ENCODE peak calls at places on chromosomes 12 and 14, in six cellular contexts. One of them, this sample, is unnamed.

GRCh38 chr12:64385468-64385867 is 5.1 kb downstream of the C12orf56 start:
- DNase-seq in fibroblast of mammary gland: peak; percentile 80
- DNase-seq in NB4: no peak
- DNase-seq in testis: no peak
- DNase-seq in GM12865: no peak
- DNase-seq in HL-60: no peak
- DNase-seq in this sample: no peak

GRCh38 chr14:69844171-69844570 is 35.0 kb upstream of the SMOC1 start:
- DNase-seq in fibroblast of mammary gland: no peak
- DNase-seq in NB4: no peak
- DNase-seq in testis: no peak
- DNase-seq in GM12865: no peak
- DNase-seq in HL-60: no peak
- DNase-seq in this sample: no peak

GRCh38 chr14:58107947-58108552 is 44.0 kb downstream of the ARMH4 start:
- DNase-seq in fibroblast of mammary gland: peak; percentile 81
- DNase-seq in NB4: peak; percentile 64
- DNase-seq in testis: peak; percentile 64
- DNase-seq in GM12865: peak; percentile 67
- DNase-seq in HL-60: peak; percentile 11
- DNase-seq in this sample: peak; percentile 25

GRCh38 chr14:61468063-61468825 is 146.9 kb downstream of the PRKCH start:
- DNase-seq in fibroblast of mammary gland: no peak
- DNase-seq in NB4: no peak
- DNase-seq in testis: no peak
- DNase-seq in GM12865: no peak
- DNase-seq in HL-60: no peak
- DNase-seq in this sample: no peak

GRCh38 chr14:52824479-52824878 is 33.1 kb upstream of the GNPNAT1 start:
- DNase-seq in fibroblast of mammary gland: no peak
- DNase-seq in NB4: no peak
- DNase-seq in testis: no peak
- DNase-seq in GM12865: peak; percentile 6
- DNase-seq in HL-60: no peak
- DNase-seq in this sample: no peak

GRCh38 chr12:4189721-4190120 is 83.8 kb upstream of the CCND2 start:
- DNase-seq in fibroblast of mammary gland: no peak
- DNase-seq in NB4: no peak
- DNase-seq in testis: no peak
- DNase-seq in GM12865: no peak
- DNase-seq in HL-60: no peak
- DNase-seq in this sample: no peak

GRCh38 chr12:107404981-107405380 is 280.6 kb upstream of the PWP1 start:
- DNase-seq in fibroblast of mammary gland: peak; percentile 29
- DNase-seq in NB4: peak; percentile 70
- DNase-seq in testis: peak; percentile 41
- DNase-seq in GM12865: peak; percentile 60
- DNase-seq in HL-60: peak; percentile 1
- DNase-seq in this sample: peak; percentile 67

GRCh38 chr14:58747181-58747580 is 109.4 kb downstream of the DACT1 start:
- DNase-seq in fibroblast of mammary gland: peak; percentile 99
- DNase-seq in NB4: peak; percentile 96
- DNase-seq in testis: peak; percentile 27
- DNase-seq in GM12865: no peak
- DNase-seq in HL-60: peak; percentile 97
- DNase-seq in this sample: no peak

GRCh38 chr12:114938487-114939210 is 254.7 kb upstream of the TBX3 start:
- DNase-seq in fibroblast of mammary gland: no peak
- DNase-seq in NB4: no peak
- DNase-seq in testis: peak; percentile 74
- DNase-seq in GM12865: no peak
- DNase-seq in HL-60: no peak
- DNase-seq in this sample: no peak

GRCh38 chr14:70808023-70808401 is 1.3 kb downstream of the MAP3K9 start:
- DNase-seq in fibroblast of mammary gland: no peak
- DNase-seq in NB4: no peak
- DNase-seq in testis: no peak
- DNase-seq in GM12865: peak; percentile 81
- DNase-seq in HL-60: no peak
- DNase-seq in this sample: peak; percentile 61

GRCh38 chr12:108714866-108715265 is 16.5 kb downstream of the CORO1C start:
- DNase-seq in fibroblast of mammary gland: no peak
- DNase-seq in NB4: no peak
- DNase-seq in testis: no peak
- DNase-seq in GM12865: no peak
- DNase-seq in HL-60: no peak
- DNase-seq in this sample: no peak

GRCh38 chr14:93969082-93969828 is 7.1 kb downstream of the ASB2 start:
- DNase-seq in fibroblast of mammary gland: peak; percentile 4
- DNase-seq in NB4: no peak
- DNase-seq in testis: no peak
- DNase-seq in GM12865: peak; percentile 39
- DNase-seq in HL-60: no peak
- DNase-seq in this sample: peak; percentile 24

GRCh38 chr14:93972618-93973205 is 3.7 kb downstream of the ASB2 start:
- DNase-seq in fibroblast of mammary gland: no peak
- DNase-seq in NB4: no peak
- DNase-seq in testis: no peak
- DNase-seq in GM12865: no peak
- DNase-seq in HL-60: no peak
- DNase-seq in this sample: no peak

GRCh38 chr14:93971635-93972027 is 4.7 kb downstream of the ASB2 start:
- DNase-seq in fibroblast of mammary gland: no peak
- DNase-seq in NB4: no peak
- DNase-seq in testis: no peak
- DNase-seq in GM12865: peak; percentile 57
- DNase-seq in HL-60: no peak
- DNase-seq in this sample: no peak

GRCh38 chr14:93970967-93971634 is 5.3 kb downstream of the ASB2 start:
- DNase-seq in fibroblast of mammary gland: no peak
- DNase-seq in NB4: peak; percentile 64
- DNase-seq in testis: no peak
- DNase-seq in GM12865: peak; percentile 88
- DNase-seq in HL-60: no peak
- DNase-seq in this sample: peak; percentile 68

GRCh38 chr14:93970589-93970966 is 5.8 kb downstream of the ASB2 start:
- DNase-seq in fibroblast of mammary gland: no peak
- DNase-seq in NB4: peak; percentile 67
- DNase-seq in testis: no peak
- DNase-seq in GM12865: peak; percentile 69
- DNase-seq in HL-60: no peak
- DNase-seq in this sample: peak; percentile 17
- H3K4me3 ChIP-seq in fibroblast of mammary gland: no peak overlapping the region
- H3K4me3 ChIP-seq in NB4: peak overlapping the region; percentile 48
- H3K4me3 ChIP-seq in testis: no peak overlapping the region
- H3K4me3 ChIP-seq in GM12865: peak overlapping the region; percentile 52
- H3K4me3 ChIP-seq in HL-60: peak overlapping the region; percentile 39
- H3K4me3 ChIP-seq in this sample: no peak overlapping the region

GRCh38 chr12:12467222-12467621 is 95.4 kb downstream of the DUSP16 start:
- DNase-seq in fibroblast of mammary gland: no peak
- DNase-seq in NB4: no peak
- DNase-seq in testis: no peak
- DNase-seq in GM12865: no peak
- DNase-seq in HL-60: no peak
- DNase-seq in this sample: no peak
- H3K4me3 ChIP-seq in fibroblast of mammary gland: no peak overlapping the region
- H3K4me3 ChIP-seq in NB4: no peak overlapping the region
- H3K4me3 ChIP-seq in testis: no peak overlapping the region
- H3K4me3 ChIP-seq in GM12865: no peak overlapping the region
- H3K4me3 ChIP-seq in HL-60: no peak overlapping the region
- H3K4me3 ChIP-seq in this sample: no peak overlapping the region

DNA sequence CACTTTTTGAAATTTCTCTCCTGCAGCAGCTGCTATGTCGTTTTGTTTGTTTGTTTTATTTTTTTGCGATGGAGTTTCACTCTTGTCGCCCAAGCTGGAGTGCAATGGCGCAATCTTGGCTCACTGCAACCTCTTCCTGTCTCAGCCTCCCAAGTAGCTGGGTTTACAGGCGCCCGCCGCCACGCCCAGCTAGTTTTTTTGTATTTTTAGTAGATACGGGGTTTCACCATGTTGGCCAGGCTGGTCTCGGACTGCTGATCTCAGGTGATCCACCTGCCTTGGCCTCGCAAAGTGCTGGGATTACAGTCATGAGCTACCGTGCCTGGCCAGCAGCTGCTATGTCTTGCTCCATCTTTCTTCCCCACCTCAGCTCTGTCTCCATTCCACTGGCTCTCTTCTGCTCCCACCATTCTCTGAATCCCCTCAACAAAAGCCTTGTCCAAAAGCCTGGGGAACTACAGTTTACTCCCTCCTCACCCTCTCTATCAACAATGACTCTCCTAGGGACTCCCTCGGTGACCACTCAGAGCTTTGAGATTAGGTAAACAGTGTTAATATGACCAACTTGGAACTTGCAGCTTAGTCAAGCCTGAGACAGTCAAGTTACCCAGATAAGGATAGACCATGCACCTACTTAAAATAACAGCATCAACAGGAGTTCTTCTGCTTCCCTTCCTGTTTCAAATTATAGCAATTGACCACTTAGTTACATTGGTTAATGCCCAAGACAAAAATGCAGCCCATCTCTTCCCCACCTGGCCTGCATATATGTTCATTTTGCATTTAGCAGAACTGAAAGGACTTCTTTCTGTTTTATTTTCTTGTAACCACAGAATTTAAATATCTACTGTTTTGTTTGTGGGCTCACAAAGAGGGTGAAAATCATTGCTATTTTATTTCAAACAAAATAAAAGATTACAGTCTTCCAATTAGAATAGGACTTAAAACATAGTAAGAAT is 189.0 kb upstream of the AMIGO2 start:
- DNase-seq in fibroblast of mammary gland: no peak
- DNase-seq in NB4: no peak
- DNase-seq in testis: no peak
- DNase-seq in GM12865: peak; percentile 70
- DNase-seq in HL-60: no peak
- DNase-seq in this sample: no peak
- H3K4me3 ChIP-seq in fibroblast of mammary gland: no peak overlapping the region
- H3K4me3 ChIP-seq in NB4: no peak overlapping the region
- H3K4me3 ChIP-seq in testis: no peak overlapping the region
- H3K4me3 ChIP-seq in GM12865: no peak overlapping the region
- H3K4me3 ChIP-seq in HL-60: no peak overlapping the region
- H3K4me3 ChIP-seq in this sample: no peak overlapping the region

DNA sequence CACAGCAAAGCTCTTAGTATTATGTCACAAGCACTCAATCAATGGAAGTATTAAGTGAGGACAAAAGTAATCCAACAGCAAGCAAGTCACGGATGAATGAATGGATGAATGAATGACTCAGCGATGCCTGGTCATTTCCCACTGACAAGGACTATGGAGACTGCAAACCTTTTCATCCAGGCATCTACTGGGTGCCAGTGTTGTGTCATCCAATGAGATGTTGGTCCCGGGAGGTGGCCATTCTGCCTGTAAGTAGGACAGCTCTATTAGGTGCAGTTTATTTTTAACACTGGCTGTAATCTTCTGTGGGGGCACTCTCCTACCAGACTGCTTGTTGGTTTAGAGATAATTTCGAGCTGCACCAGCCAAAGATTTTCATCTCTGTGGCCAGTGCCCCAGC is 39.4 kb downstream of the STAB2 start:
- DNase-seq in fibroblast of mammary gland: peak; percentile 44
- DNase-seq in NB4: no peak
- DNase-seq in testis: peak; percentile 77
- DNase-seq in GM12865: peak; percentile 18
- DNase-seq in HL-60: no peak
- DNase-seq in this sample: peak; percentile 89
- H3K4me3 ChIP-seq in fibroblast of mammary gland: no peak overlapping the region
- H3K4me3 ChIP-seq in NB4: no peak overlapping the region
- H3K4me3 ChIP-seq in testis: no peak overlapping the region
- H3K4me3 ChIP-seq in GM12865: no peak overlapping the region
- H3K4me3 ChIP-seq in HL-60: no peak overlapping the region
- H3K4me3 ChIP-seq in this sample: peak overlapping the region; percentile 17

GRCh38 chr14:76762617-76763361 is 1.5 kb downstream of the VASH1 start:
- DNase-seq in fibroblast of mammary gland: peak; percentile 24
- DNase-seq in NB4: no peak
- DNase-seq in testis: peak; percentile 61
- DNase-seq in GM12865: no peak
- DNase-seq in HL-60: no peak
- DNase-seq in this sample: no peak

GRCh38 chr14:76765461-76765931 is 4.2 kb downstream of the VASH1 start:
- DNase-seq in fibroblast of mammary gland: no peak
- DNase-seq in NB4: no peak
- DNase-seq in testis: no peak
- DNase-seq in GM12865: no peak
- DNase-seq in HL-60: no peak
- DNase-seq in this sample: no peak

GRCh38 chr14:76761849-76762616 is 765 bp downstream of the VASH1 start:
- DNase-seq in fibroblast of mammary gland: no peak
- DNase-seq in NB4: no peak
- DNase-seq in testis: no peak
- DNase-seq in GM12865: no peak
- DNase-seq in HL-60: no peak
- DNase-seq in this sample: no peak

GRCh38 chr14:76761198-76761848 is at the start of gene VASH1:
- DNase-seq in fibroblast of mammary gland: peak; percentile 69
- DNase-seq in NB4: peak; percentile 80
- DNase-seq in testis: peak; percentile 81
- DNase-seq in GM12865: peak; percentile 85
- DNase-seq in HL-60: no peak
- DNase-seq in this sample: peak; percentile 63

GRCh38 chr14:76763362-76764041 is 2.2 kb downstream of the VASH1 start:
- DNase-seq in fibroblast of mammary gland: peak; percentile 53
- DNase-seq in NB4: no peak
- DNase-seq in testis: peak; percentile 14
- DNase-seq in GM12865: no peak
- DNase-seq in HL-60: no peak
- DNase-seq in this sample: no peak
- H3K4me3 ChIP-seq in fibroblast of mammary gland: no peak overlapping the region
- H3K4me3 ChIP-seq in NB4: no peak overlapping the region
- H3K4me3 ChIP-seq in testis: peak overlapping the region; percentile 90
- H3K4me3 ChIP-seq in GM12865: no peak overlapping the region
- H3K4me3 ChIP-seq in HL-60: no peak overlapping the region
- H3K4me3 ChIP-seq in this sample: no peak overlapping the region

DNA sequence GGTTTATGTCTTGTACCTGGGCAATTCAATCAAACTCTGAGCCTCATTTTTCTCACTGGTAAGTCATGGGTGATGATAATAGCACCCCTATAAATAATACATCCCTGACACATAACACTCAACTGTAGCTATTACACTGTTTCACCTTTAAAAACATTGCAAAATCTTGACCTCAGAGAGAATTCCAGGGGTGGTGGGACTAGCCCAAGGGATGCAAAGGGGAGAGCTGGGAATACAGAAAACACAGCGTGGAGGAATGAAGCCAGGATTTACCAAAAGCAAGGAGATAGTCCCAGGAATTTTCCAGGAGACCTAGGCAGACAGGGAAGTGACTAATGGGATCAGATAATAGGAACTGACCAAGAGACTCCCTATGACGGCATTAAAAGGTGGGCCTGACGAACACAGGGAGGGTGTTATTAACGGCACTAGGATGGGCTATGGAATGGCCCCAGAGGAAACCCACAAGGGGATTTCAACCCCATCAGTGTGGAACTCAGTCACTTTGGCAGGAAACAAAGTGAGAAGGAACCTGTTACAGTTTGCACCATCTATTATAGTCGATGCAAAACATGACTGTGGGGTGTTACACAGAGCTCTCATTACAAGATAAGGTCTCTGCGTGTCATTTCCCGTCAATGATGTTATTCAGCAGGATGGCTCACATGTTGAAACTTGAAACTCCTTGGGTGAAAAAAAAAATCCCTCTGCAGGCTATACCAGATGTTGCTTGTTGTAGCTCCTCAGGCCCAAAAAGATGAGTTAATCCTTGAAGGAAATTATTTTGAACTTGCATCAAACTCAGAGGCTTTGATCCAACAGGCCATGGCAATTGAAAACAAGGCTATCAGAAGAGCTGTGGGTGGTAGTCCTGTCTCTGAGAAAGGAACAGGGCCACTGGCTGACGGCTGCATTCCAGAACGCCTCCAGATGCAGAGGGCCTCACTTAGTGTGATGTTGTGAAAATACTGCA is 58.7 kb downstream of the DRAM1 start:
- DNase-seq in fibroblast of mammary gland: peak; percentile 98
- DNase-seq in NB4: no peak
- DNase-seq in testis: peak; percentile 67
- DNase-seq in GM12865: peak; percentile 94
- DNase-seq in HL-60: no peak
- DNase-seq in this sample: no peak
- H3K4me3 ChIP-seq in fibroblast of mammary gland: no peak overlapping the region
- H3K4me3 ChIP-seq in NB4: no peak overlapping the region
- H3K4me3 ChIP-seq in testis: no peak overlapping the region
- H3K4me3 ChIP-seq in GM12865: peak overlapping the region; percentile 81
- H3K4me3 ChIP-seq in HL-60: no peak overlapping the region
- H3K4me3 ChIP-seq in this sample: no peak overlapping the region

This sample was measured in WERI-Rb-1.